ENCODE peak calls at places on chromosomes 2 and 18, in eight cellular contexts. Y, G, W, C, Z, K, S and O are unnamed samples.

GRCh38 chr2:119856469-119856901 is 96.8 kb downstream of the PTPN4 start:
- DNase-seq in S (no peak), Y (no peak), C (no peak), Z (no peak), K (no peak), W (no peak), G (no peak), O (no peak)

GRCh38 chr2:168247341-168248305 is at the start of gene STK39:
- DNase-seq in W (peak), S (peak), Y (peak), Z (peak), G (peak), K (peak), C (peak), O (peak)

GRCh38 chr2:60614319-60614718 is 60.9 kb upstream of the BCL11A start:
- DNase-seq in S (no peak), Y (no peak), K (no peak), W (no peak), Z (no peak), C (no peak), G (no peak), O (no peak)

GRCh38 chr18:79988079-79988924 is at the start of gene TXNL4A:
- DNase-seq in Z (no peak), Y (peak), W (peak), C (no peak), K (peak), S (peak), G (peak), O (peak)

GRCh38 chr2:191917967-191918651 is 71.2 kb upstream of the CAVIN2 start:
- DNase-seq in Y (no peak), K (no peak), C (no peak), Z (no peak), S (no peak), W (no peak), G (peak), O (no peak)

GRCh38 chr18:47986724-47987455 is 56.4 kb upstream of the SMAD2 start:
- DNase-seq in G (no peak), Y (no peak), W (no peak), S (no peak), K (no peak), C (no peak), Z (no peak), O (no peak)

GRCh38 chr2:108364676-108365297 is 13.0 kb upstream of the SULT1C4 start:
- DNase-seq in G (no peak), Y (no peak), W (no peak), S (no peak), Z (no peak), C (no peak), K (no peak), O (no peak)

GRCh38 chr2:18001671-18002070 is 123.2 kb downstream of the KCNS3 start:
- DNase-seq in S (no peak), W (no peak), Z (no peak), G (no peak), K (no peak), Y (no peak), C (no peak), O (no peak)

GRCh38 chr2:28539095-28539494 is 43.2 kb downstream of the PLB1 start:
- DNase-seq in G (no peak), Z (no peak), K (no peak), Y (peak), S (no peak), W (no peak), C (no peak), O (no peak)

GRCh38 chr2:152646775-152647174 is 70.5 kb downstream of the PRPF40A start:
- DNase-seq in K (no peak), G (no peak), S (no peak), Y (no peak), C (no peak), W (no peak), Z (no peak), O (no peak)

GRCh38 chr18:29226201-29226600 is 1049.3 kb upstream of the CDH2 start:
- DNase-seq in W (no peak), G (no peak), S (no peak), Y (no peak), Z (no peak), K (no peak), C (no peak), O (no peak)

GRCh38 chr2:62760026-62760425 is 54.5 kb downstream of the EHBP1 start:
- DNase-seq in C (no peak), Y (no peak), W (no peak), S (no peak), Z (no peak), K (no peak), G (no peak), O (no peak)

GRCh38 chr2:221444106-221444505 is 128.0 kb downstream of the EPHA4 start:
- DNase-seq in C (peak), Y (peak), Z (no peak), W (no peak), K (no peak), S (no peak), G (no peak), O (no peak)

GRCh38 chr18:71398530-71398929 is 1109.7 kb downstream of the SOCS6 start:
- DNase-seq in K (no peak), Y (no peak), G (peak), C (no peak), W (no peak), S (no peak), Z (no peak), O (no peak)

GRCh38 chr18:7901657-7902056 is 334.5 kb downstream of the PTPRM start:
- DNase-seq in G (no peak), K (no peak), S (no peak), Y (no peak), W (no peak), Z (no peak), C (no peak), O (no peak)

GRCh38 chr18:22691988-22692710 is 241.0 kb upstream of the RBBP8 start:
- DNase-seq in G (no peak), W (no peak), S (no peak), C (no peak), Z (no peak), K (no peak), Y (no peak), O (no peak)

GRCh38 chr2:48852938-48853337 is 97.4 kb upstream of the LHCGR start:
- DNase-seq in K (no peak), Z (peak), C (no peak), G (no peak), W (no peak), Y (no peak), S (no peak), O (no peak)

GRCh38 chr18:55088000-55088401 is 128.7 kb upstream of the CCDC68 start:
- DNase-seq in G (no peak), Z (no peak), S (no peak), K (no peak), W (no peak), C (no peak), Y (no peak), O (no peak)

GRCh38 chr2:224221455-224221913 is 180.4 kb downstream of the FAM124B start:
- DNase-seq in Y (no peak), K (no peak), W (no peak), C (no peak), G (no peak), Z (no peak), S (no peak), O (no peak)

GRCh38 chr2:153476491-153477095 is 2.0 kb downstream of the RPRM start:
- DNase-seq in W (peak), G (no peak), S (no peak), Z (no peak), K (no peak), Y (no peak), C (no peak), O (no peak)

GRCh38 chr18:52343138-52343537 is 3.1 kb downstream of the DCC start:
- DNase-seq in G (peak), S (no peak), C (no peak), Z (no peak), Y (no peak), K (no peak), W (no peak), O (no peak)

GRCh38 chr2:173119069-173119807 is 43.6 kb downstream of the MAP3K20 start:
- DNase-seq in W (peak), Z (no peak), K (no peak), S (no peak), C (no peak), G (no peak), Y (peak), O (no peak)

GRCh38 chr2:174778479-174778962 is 14.2 kb upstream of the CHRNA1 start:
- DNase-seq in Z (no peak), G (no peak), C (no peak), K (no peak), W (no peak), S (no peak), Y (peak), O (peak)

GRCh38 chr2:40285391-40285790 is 166.5 kb downstream of the SLC8A1 start:
- DNase-seq in Z (no peak), S (no peak), G (no peak), W (no peak), K (no peak), Y (no peak), C (no peak), O (no peak)

GRCh38 chr2:16615246-16615645 is 50.4 kb downstream of the CYRIA start:
- DNase-seq in W (no peak), C (no peak), S (no peak), K (no peak), G (no peak), Y (no peak), Z (no peak), O (no peak)

GRCh38 chr18:23682045-23682444 is 7.2 kb upstream of the LAMA3 start:
- DNase-seq in Y (no peak), Z (no peak), K (no peak), S (no peak), W (no peak), G (no peak), C (no peak), O (no peak)

GRCh38 chr2:228838819-228839218 is 432.3 kb downstream of the PID1 start:
- DNase-seq in C (no peak), G (no peak), Z (no peak), S (no peak), Y (no peak), K (no peak), W (no peak), O (no peak)

GRCh38 chr18:30376515-30376914 is 666.0 kb downstream of the DSC3 start:
- DNase-seq in Z (no peak), K (no peak), Y (no peak), W (no peak), S (no peak), C (peak), G (no peak), O (no peak)

GRCh38 chr18:73136134-73136533 is 268.3 kb upstream of the NETO1 start:
- DNase-seq in S (no peak), W (no peak), Z (no peak), G (no peak), K (no peak), C (no peak), Y (no peak), O (no peak)

GRCh38 chr18:76421291-76422078 is 73.6 kb downstream of the ZNF516 start:
- DNase-seq in S (peak), Y (no peak), K (no peak), C (no peak), G (no peak), Z (no peak), W (no peak), O (no peak)
- TF ChIP-seq POLR2AphosphoS5 in S (no peak), Y (no peak), K (no peak), C (no peak), G (no peak), Z (no peak), W (no peak), O (no peak)

GRCh38 chr2:143280097-143280757 is 151.0 kb downstream of the ARHGAP15 start:
- DNase-seq in K (no peak), Z (no peak), Y (no peak), C (no peak), W (no peak), S (no peak), G (no peak), O (no peak)
- H3K4me3 ChIP-seq in K (no peak), Z (no peak), Y (no peak), C (no peak), W (no peak), S (no peak), G (no peak), O (no peak)

DNA sequence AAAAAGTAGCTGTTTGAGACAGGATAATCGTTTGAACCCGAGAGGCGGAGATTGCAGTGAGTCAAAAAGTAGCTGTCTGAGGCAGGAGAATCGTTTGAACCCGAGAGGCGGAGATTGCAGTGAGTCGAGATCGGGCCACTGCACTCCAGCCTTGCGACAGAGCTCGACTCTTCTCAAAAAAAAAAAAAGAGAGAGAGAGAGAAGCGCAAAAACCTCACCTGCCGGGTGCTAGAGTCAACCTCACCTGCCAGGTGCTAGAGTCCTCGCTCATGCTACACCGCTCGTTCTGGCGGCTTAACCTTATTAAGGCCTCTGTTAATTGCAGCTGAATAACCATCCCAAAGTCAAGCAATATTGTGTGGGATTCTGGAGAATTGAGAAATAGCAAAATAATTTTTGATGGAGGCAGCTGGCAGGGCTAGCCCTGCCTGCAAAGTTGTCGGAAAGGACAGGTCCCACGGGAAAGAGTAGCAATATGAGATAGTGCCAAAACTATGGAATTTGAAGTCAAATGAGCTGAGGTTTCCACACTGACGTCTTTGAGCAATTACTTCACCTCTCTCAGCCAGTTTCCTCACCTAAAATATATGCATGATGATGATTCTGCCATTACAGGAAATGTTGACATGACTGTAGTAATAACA is 635 bp upstream of the DYM start:
- DNase-seq in G (no peak), C (no peak), S (no peak), Y (no peak), W (no peak), Z (no peak), K (no peak), O (no peak)
- H3K27ac ChIP-seq in G (peak), C (peak), S (peak), Y (peak), W (peak), Z (peak), K (peak), O (peak)

DNA sequence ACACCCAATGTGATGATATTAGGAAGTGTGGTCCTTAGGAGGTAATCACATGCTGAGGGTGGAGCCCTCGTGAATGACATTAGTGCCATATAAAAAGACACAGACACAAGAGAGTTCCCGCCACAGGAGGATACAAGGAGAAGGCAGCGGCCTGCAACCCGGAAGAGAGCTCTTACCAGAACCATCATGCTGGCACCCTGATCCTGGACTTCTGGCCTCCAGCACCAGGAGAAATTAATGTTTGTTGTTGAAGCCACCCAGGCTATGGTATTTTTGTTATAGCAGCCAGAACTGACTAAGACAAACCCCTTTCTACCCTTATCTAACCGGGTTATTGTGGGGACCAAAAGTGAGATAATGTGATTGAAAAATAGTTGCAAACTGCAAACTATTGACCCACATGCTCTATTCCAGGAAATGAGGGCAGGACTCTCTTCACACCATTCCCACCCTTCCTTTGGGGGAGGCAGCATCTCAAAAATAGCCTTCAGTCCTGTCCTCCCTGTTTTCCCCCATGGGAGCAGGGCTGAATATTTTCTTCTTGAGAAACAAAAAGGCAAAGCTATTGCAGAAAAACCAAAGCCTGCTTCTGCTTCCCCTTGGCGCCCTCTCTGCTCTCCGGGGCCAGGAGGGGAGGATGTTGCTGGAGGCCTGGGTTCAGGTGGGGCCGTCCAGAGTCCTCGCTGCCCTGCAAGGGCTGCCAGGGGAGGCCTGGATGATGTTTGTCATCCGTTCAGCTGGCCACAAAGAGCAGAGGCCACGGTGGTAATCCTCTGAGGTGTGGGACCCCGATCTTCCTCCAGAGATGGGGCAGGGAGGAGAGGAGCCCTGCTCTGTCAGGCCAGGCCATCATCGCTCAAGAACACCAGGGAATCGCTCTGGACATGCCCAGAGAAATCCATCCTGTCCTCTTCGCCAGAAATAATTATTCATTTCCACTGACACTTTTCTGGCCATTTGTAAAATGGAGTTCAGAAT is 73.8 kb upstream of the HAAO start:
- DNase-seq in Z (no peak), C (no peak), G (no peak), S (no peak), K (no peak), Y (no peak), W (peak), O (no peak)
- TF ChIP-seq POLR2AphosphoS5 in Z (peak), C (no peak), G (no peak), S (no peak), K (no peak), Y (no peak), W (no peak), O (no peak)